ENCODE peak calls at places on chromosomes 2 and 18, in seven cellular contexts. G, W, L, Q, N, O and T are unnamed samples.

GRCh38 chr18:75210274-75211001 is at the start of gene TSHZ1:
- DNase-seq in G (peak), Q (peak), N (no peak), L (peak), O (peak), W (peak), T (peak)

GRCh38 chr2:235030936-235031335 is 79.1 kb downstream of the SH3BP4 start:
- DNase-seq in G (no peak), L (no peak), N (no peak), W (no peak), Q (no peak), O (no peak), T (no peak)

GRCh38 chr2:67871696-67872320 is 191.0 kb downstream of the C1D start:
- DNase-seq in O (no peak), N (no peak), W (no peak), G (peak), Q (peak), L (no peak), T (peak)

GRCh38 chr2:9782197-9782719 is 61.0 kb upstream of the TAF1B start:
- DNase-seq in W (no peak), G (no peak), L (no peak), N (no peak), O (peak), Q (no peak), T (peak)

GRCh38 chr2:70557171-70557838 is 3.7 kb upstream of the TGFA start:
- DNase-seq in N (no peak), L (no peak), Q (no peak), G (no peak), W (no peak), O (no peak), T (no peak)

GRCh38 chr2:200306969-200307811 is 697 bp downstream of the SPATS2L start:
- DNase-seq in G (no peak), W (peak), O (no peak), Q (peak), N (peak), L (peak), T (peak)

GRCh38 chr2:200042102-200042735 is 86.8 kb downstream of the MAIP1 start:
- DNase-seq in O (no peak), W (no peak), Q (peak), G (peak), N (no peak), L (no peak), T (peak)

GRCh38 chr18:59779979-59780378 is 82.8 kb upstream of the CCBE1 start:
- DNase-seq in L (no peak), N (no peak), Q (peak), G (peak), O (no peak), W (no peak), T (peak)

GRCh38 chr2:149020432-149020851 is 18.1 kb upstream of the LYPD6B start:
- DNase-seq in N (no peak), W (no peak), O (no peak), G (no peak), L (no peak), Q (no peak), T (peak)

GRCh38 chr18:31070206-31070605 is 27.7 kb upstream of the DSC3 start:
- DNase-seq in L (no peak), N (no peak), G (no peak), Q (peak), W (no peak), O (no peak), T (peak)

GRCh38 chr2:10166489-10167295 is 44.2 kb downstream of the RRM2 start:
- DNase-seq in G (no peak), L (no peak), W (no peak), O (no peak), N (no peak), Q (no peak), T (no peak)

GRCh38 chr18:26621161-26622026 is 73.0 kb upstream of the KCTD1 start:
- DNase-seq in L (peak), O (peak), N (peak), G (no peak), W (peak), Q (peak), T (peak)

GRCh38 chr18:8960740-8961657 is 141.5 kb upstream of the NDUFV2 start:
- DNase-seq in O (no peak), L (no peak), G (peak), Q (peak), W (no peak), N (no peak), T (peak)

GRCh38 chr2:238225121-238225520 is 14.7 kb downstream of the HES6 start:
- DNase-seq in L (no peak), N (no peak), Q (no peak), O (no peak), G (no peak), W (no peak), T (no peak)

GRCh38 chr2:168790226-168790902 is 12.1 kb upstream of the NOSTRIN start:
- DNase-seq in W (no peak), L (no peak), N (no peak), Q (no peak), G (no peak), O (no peak), T (no peak)

GRCh38 chr2:68889500-68889899 is 18.3 kb upstream of the BMP10 start:
- DNase-seq in W (no peak), N (no peak), Q (peak), O (no peak), G (peak), L (no peak), T (peak)

GRCh38 chr18:44729631-44730101 is 49.0 kb downstream of the SETBP1 start:
- DNase-seq in G (peak), N (no peak), W (no peak), L (no peak), Q (peak), O (peak), T (peak)

GRCh38 chr18:53553030-53553429 is 671.4 kb downstream of the MBD2 start:
- DNase-seq in O (peak), W (no peak), Q (no peak), L (no peak), G (no peak), N (no peak), T (no peak)

GRCh38 chr2:172282944-172283343 is 144.4 kb upstream of the ITGA6 start:
- DNase-seq in L (no peak), G (peak), W (no peak), N (no peak), O (peak), Q (peak), T (peak)

GRCh38 chr18:74234326-74235171 is 57.2 kb downstream of the CYB5A start:
- DNase-seq in Q (peak), N (no peak), O (no peak), L (no peak), W (no peak), G (peak), T (peak)

GRCh38 chr2:241754042-241754441 is 19.6 kb downstream of the D2HGDH start:
- DNase-seq in O (no peak), L (no peak), G (no peak), Q (no peak), N (no peak), W (no peak), T (no peak)

GRCh38 chr2:69577467-69578200 is 65.9 kb downstream of the AAK1 start:
- DNase-seq in N (no peak), Q (no peak), O (peak), G (no peak), L (no peak), W (no peak), T (no peak)

GRCh38 chr2:11647834-11648600 is 22.0 kb downstream of the NTSR2 start:
- DNase-seq in G (no peak), N (no peak), O (peak), Q (peak), L (no peak), W (no peak), T (no peak)

GRCh38 chr2:143078106-143078505 is 51.1 kb upstream of the ARHGAP15 start:
- DNase-seq in L (no peak), W (no peak), N (no peak), Q (no peak), O (no peak), G (no peak), T (no peak)

GRCh38 chr2:102001767-102002142 is 10.0 kb downstream of the IL1R2 start:
- DNase-seq in G (no peak), Q (no peak), O (no peak), N (no peak), W (no peak), L (no peak), T (peak)

DNA sequence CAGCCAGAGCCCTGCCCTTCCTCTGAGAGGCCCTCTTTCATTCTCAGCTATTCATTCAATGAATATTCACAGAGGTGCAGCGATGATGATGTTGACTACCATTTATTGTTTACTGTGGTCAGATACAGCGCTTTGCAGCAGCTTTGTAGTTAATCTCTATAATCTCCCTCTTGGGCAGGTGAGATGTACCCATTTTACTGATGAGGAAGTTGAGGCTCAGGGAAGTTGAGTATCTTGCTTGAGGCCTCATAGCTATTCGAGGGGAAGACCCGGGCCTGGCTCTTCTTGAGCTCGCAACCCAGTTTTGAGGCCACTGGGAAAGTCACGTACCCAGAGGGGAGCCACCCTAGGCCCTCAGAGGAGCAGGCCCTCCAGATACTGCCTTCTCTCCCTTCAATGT is 9.9 kb downstream of the INHBB start:
- DNase-seq in O (no peak), G (no peak), L (no peak), Q (no peak), N (no peak), W (no peak), T (no peak)
- H2BK120ac ChIP-seq in O (no peak), G (no peak), L (no peak), Q (no peak), N (no peak), W (no peak), T (no peak)

DNA sequence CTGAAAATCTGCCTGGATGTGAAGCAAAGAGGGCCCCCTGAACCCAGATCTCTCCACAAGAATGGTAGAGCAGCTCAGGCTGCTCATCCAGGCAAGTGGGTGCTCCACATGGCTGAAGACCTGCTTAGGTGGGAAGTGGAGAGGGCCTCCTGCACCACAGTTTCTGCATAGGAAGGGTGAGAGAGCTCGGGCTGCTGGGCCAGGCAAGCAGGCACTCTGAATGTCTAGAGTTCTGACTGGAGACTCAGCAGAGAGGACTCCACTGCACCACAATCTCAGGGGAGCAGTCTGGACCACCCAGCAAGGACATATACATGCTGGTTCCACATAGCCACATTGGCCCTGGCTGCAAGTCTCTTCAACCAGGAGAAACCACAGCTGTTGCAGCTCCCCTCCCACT is 52.0 kb downstream of the DSEL start:
- DNase-seq in G (no peak), N (no peak), O (no peak), W (no peak), L (no peak), Q (no peak), T (no peak)
- H3K23ac ChIP-seq in G (no peak), N (no peak), O (no peak), W (no peak), L (no peak), Q (no peak), T (no peak)

DNA sequence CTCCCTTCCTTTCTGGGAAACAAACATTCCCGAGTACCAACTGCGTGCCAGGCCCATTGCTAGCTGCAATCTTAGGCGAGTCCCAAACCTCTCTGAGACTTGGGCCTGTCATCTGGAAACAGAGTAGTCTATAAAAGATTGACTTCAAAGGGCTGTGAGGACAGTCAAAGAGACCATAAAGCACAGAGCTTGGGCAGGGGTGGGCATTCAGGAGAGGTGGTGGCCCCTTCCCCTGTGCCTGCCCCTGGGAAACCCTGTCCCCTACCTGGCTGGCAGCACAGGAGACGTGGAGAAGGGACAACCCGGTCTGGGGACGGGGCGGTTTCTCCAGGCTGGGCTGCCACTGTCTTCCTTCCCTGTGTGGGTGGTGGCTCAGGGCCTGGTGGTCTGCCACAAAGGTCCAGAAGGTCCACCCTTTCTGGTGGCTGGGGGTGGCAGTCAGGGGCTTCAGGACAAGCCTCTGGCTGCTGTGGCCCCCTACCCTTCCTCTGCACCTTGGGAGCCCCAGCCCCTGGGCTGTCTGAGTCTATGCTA is 33.9 kb upstream of the FOSL2 start:
- DNase-seq in Q (no peak), O (no peak), L (no peak), N (no peak), W (no peak), G (no peak), T (no peak)
- H3K9ac ChIP-seq in Q (no peak), O (no peak), L (no peak), N (no peak), W (no peak), G (no peak), T (no peak)

GRCh38 chr2:52659536-52659935 is 1108.1 kb upstream of the CHAC2 start:
- DNase-seq in L (no peak), Q (no peak), W (no peak), N (no peak), G (peak), O (no peak), T (peak)

GRCh38 chr2:52658598-52658997 is 1109.0 kb upstream of the CHAC2 start:
- DNase-seq in G (peak), N (no peak), L (no peak), W (no peak), Q (peak), O (no peak), T (no peak)
- H2BK120ac ChIP-seq in G (no peak), N (no peak), L (no peak), W (no peak), Q (no peak), O (no peak), T (no peak)

DNA sequence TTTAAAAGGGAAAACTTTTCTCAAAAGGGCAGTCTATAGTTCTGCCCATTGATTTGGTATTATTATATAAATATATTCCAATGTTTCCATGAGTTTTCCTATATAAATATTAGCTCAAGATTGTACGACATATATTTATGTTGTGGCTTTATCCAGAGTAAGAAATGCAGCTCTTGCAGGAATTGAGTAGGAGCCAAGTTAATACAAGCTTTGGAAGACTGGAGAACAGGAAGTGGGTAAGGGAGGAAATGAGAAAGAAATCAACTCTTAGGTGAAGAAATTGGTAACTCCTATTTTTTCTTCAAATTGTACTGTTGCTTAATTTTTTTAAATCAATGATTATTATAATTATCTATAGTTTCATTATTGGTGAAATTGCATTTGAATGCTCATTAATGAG is 105.4 kb upstream of the FAM117B start:
- DNase-seq in O (no peak), W (no peak), N (no peak), G (peak), L (no peak), Q (peak), T (no peak)
- H3K23ac ChIP-seq in O (no peak), W (no peak), N (no peak), G (no peak), L (no peak), Q (no peak), T (no peak)

DNA sequence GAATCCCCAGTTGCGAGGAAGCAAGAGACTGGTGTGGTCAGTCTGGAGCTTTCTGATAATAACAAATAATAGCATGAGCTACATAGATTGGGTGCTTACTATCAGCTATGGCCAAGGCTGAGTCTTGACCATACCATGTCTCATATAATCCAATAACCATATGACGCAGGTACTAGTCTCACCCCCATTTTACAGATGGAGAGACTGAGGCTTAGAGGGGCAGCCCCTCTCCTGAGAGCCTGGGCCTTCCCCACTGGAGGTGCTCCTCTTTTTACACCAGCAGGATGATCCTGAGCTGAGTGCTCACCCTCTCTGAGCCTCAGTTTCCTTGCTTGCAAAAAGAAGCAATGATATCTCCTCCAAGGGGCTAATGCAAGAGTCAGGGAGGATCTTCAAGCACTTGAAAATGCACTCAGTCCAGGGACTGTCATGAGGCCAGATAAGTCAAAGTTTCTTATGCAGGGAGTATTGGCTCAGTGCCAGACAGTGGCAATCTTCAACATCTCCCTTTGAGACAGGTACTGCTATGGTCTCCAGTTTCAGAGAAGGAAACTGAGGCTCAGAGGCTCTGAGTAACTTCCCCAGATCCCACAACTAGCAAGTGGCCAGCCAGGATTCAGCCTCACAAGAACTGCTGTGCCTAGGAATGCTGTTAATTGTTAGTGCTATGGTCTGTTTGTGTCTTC is 149.7 kb downstream of the TFCP2L1 start:
- DNase-seq in Q (no peak), L (no peak), G (no peak), W (no peak), N (no peak), O (no peak), T (no peak)
- H3K9ac ChIP-seq in Q (no peak), L (no peak), G (no peak), W (no peak), N (no peak), O (no peak), T (no peak)

GRCh38 chr2:191710411-191710900 is 32.5 kb downstream of the NABP1 start:
- DNase-seq in L (no peak), W (no peak), O (no peak), Q (peak), N (no peak), G (peak), T (no peak)
- H2BK120ac ChIP-seq in L (no peak), W (no peak), O (no peak), Q (no peak), N (no peak), G (no peak), T (no peak)

DNA sequence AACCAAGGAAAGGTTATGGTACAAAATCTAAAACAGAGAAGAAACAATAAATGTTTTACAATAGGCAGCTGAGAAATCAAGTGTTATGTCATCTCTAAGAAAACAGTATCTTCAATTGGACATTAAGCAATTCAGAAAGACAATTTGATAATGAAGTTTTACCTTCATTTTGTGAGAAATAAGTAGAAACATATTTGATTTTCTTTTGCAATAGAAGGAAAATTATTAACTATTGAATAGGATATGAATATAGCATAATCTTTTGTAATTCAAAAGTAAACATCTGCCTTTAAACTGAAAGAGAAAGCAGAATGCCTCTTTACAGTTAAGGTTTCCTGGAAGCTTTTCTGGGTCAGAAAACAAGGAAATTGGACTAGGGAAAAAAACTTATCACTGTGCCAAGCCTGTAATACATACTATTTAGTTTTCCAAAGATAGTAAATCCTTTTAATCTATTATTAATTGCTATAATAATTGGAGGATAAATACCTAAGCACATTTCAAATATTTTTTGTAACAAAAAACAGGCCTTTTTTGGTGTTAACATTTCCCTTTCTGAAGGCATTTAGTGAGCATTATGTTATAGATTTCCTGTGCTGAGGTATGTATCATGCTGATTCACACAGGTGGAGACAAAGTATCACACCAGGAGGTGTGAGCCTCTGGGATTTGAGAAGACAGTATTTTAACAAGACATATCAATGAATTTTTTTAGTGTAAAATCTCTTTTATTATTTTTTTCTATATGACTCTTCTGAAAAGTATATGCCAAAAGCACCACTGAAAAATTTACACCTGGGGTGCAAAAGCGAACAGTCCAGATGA is 947.0 kb upstream of the CDH2 start:
- DNase-seq in O (peak), G (no peak), N (no peak), W (no peak), L (no peak), Q (peak), T (no peak)
- H3K23ac ChIP-seq in O (no peak), G (no peak), N (no peak), W (no peak), L (no peak), Q (no peak), T (no peak)

DNA sequence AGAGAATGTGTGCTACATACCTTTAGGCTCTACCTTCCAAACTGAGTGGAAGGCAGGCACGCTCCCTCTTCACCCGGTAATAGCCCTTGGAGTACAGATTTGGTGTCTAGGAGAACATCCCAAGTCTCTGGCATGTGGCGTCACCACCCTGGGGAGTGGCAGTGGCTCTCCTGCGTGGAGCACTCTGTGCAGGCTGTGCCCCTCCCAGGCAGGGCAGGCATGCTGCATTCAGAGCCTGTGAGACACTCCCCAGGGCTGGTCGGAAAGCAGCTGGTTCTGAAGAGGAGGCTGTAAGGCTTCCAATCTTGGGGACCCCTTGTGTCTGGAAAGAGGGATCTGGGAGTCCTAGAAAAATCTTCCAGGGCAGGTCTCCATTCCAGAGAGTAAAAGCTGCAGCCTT is 193.3 kb downstream of the ANKRD30B start:
- DNase-seq in N (no peak), G (no peak), O (no peak), W (no peak), Q (no peak), L (no peak), T (no peak)
- H3K9ac ChIP-seq in N (no peak), G (no peak), O (no peak), W (no peak), Q (no peak), L (no peak), T (no peak)